ENCODE peak calls at places on chromosomes 16 and 17, in nine cellular contexts. X is aorta, K is AG04450, W is DND-41, G is SK-N-SH, S is left ventricle myocardium inferior, P is Caco-2, L is left lung, M is endodermal cell. R is an unnamed sample.
A peak's percentile ranks its signal among the peaks of the same experiment; 100 is the strongest.

GRCh38 chr16:11155284-11155806 is 100.7 kb downstream of the SOCS1 start:
- DNase-seq in X (no peak), K (peak; percentile 63), W (no peak), G (no peak), S (no peak), P (no peak), L (peak; percentile 27), M (no peak), R (no peak)

GRCh38 chr16:70789231-70789926 is 11.6 kb downstream of the VAC14 start:
- DNase-seq in X (no peak), K (no peak), W (no peak), G (peak; percentile 36), S (peak; percentile 53), P (no peak), L (no peak), M (peak; percentile 69), R (no peak)

GRCh38 chr17:50944054-50944901 is 78.1 kb upstream of the TOB1 start:
- DNase-seq in X (peak; percentile 81), K (no peak), W (peak; percentile 88), G (peak; percentile 92), S (peak; percentile 86), P (peak; percentile 98), L (peak; percentile 92), M (peak; percentile 93), R (peak; percentile 66)

GRCh38 chr16:29775742-29776408 is 2.2 kb upstream of the ZG16 start:
- DNase-seq in X (no peak), K (no peak), W (no peak), G (no peak), S (no peak), P (no peak), L (no peak), M (no peak), R (no peak)

GRCh38 chr17:40839194-40839593 is 16.8 kb upstream of the KRT10 start:
- DNase-seq in X (no peak), K (no peak), W (no peak), G (no peak), S (no peak), P (no peak), L (no peak), M (no peak), R (no peak)

GRCh38 chr17:35242158-35242804 is 591 bp upstream of the SLFN5 start:
- DNase-seq in X (peak; percentile 73), K (no peak), W (peak; percentile 81), G (peak; percentile 41), S (peak; percentile 35), P (peak; percentile 82), L (peak; percentile 87), M (peak; percentile 97), R (peak; percentile 68)

GRCh38 chr17:55609737-55610201 is 98.5 kb upstream of the SMIM36 start:
- DNase-seq in X (peak; percentile 48), K (no peak), W (no peak), G (no peak), S (no peak), P (no peak), L (no peak), M (no peak), R (no peak)

GRCh38 chr16:51139568-51139967 is 11.5 kb downstream of the SALL1 start:
- DNase-seq in X (no peak), K (no peak), W (no peak), G (no peak), S (no peak), P (no peak), L (no peak), M (no peak), R (no peak)

GRCh38 chr17:41645371-41646063 is 21.1 kb upstream of the KRT17 start:
- DNase-seq in X (no peak), K (no peak), W (no peak), G (no peak), S (no peak), P (no peak), L (no peak), M (peak; percentile 64), R (no peak)

GRCh38 chr16:65988019-65988418 is 378.5 kb upstream of the CDH5 start:
- DNase-seq in X (peak; percentile 50), K (no peak), W (no peak), G (no peak), S (no peak), P (no peak), L (no peak), M (no peak), R (no peak)

GRCh38 chr17:83200231-83200699 is 120.9 kb downstream of the METRNL start:
- DNase-seq in X (peak; percentile 92), K (no peak), W (no peak), G (no peak), S (peak; percentile 76), P (peak; percentile 19), L (peak; percentile 91), M (no peak), R (peak; percentile 7)

GRCh38 chr17:83200746-83201145 is 121.3 kb downstream of the METRNL start:
- DNase-seq in X (peak; percentile 51), K (no peak), W (no peak), G (no peak), S (peak; percentile 14), P (peak; percentile 19), L (peak; percentile 64), M (no peak), R (no peak)

GRCh38 chr17:83199500-83200201 is 120.2 kb downstream of the METRNL start:
- DNase-seq in X (peak; percentile 79), K (no peak), W (no peak), G (no peak), S (peak; percentile 57), P (peak; percentile 25), L (peak; percentile 95), M (no peak), R (no peak)

GRCh38 chr17:83196973-83197880 is 117.8 kb downstream of the METRNL start:
- DNase-seq in X (peak; percentile 53), K (no peak), W (no peak), G (no peak), S (peak; percentile 11), P (peak; percentile 31), L (peak; percentile 43), M (no peak), R (no peak)

DNA sequence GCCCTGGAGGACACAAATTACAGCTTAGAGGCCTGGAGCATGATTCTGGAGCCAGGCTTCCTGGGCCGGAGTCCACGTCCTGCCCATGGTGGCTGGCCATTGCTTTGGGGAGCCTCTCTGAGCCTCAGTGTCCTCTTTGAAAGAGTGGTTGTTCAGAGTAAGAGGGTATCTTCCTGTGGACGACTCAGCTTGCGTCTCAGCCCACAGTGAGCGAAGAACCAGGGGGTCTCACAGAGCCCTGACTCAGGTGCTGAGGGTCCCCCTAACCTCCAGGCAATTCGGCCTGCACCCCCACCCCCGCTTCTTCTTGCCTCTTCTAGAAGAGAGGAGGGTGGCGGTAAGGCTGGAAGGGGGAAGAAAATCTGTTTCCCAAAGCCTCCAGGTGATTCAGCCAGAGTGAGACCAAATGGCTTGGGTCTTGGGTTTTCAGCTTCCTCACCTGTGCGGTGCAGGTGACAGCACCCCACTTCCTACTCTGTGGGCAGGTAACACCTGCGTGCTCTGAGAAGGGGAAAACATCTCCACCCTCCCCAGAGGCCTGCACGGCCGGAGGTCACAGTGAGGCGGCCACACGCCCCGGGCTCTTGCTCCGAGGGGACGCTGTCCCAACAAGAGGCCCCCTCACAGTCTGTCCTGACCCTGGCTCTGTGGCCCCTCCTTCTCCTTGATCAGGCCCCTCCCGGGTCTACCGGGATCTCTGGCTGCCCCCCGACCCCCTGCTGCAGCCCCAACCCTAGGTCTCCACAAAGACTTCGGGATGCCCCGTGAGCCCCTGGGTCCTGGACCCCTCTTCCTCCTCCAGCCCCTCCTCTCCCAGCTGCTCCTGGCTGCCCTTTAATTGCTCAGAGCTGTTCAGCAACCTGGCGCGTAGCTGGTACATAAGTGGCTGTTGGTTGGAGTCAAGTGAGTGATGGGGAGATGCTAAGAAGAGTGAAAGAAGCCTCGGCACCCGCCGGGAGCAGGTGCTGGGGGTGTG is 119.2 kb downstream of the METRNL start:
- DNase-seq in X (peak; percentile 53), K (no peak), W (no peak), G (no peak), S (peak; percentile 13), P (peak; percentile 19), L (peak; percentile 76), M (no peak), R (peak; percentile 1)
- H3K9me3 ChIP-seq in X (no peaks in the 10 kb centered on the region), K (peaks cover 20% of the 10 kb centered on the region), W (no peaks in the 10 kb centered on the region), G (no peaks in the 10 kb centered on the region), S (no peaks in the 10 kb centered on the region), P (peaks cover 11% of the 10 kb centered on the region), L (no peaks in the 10 kb centered on the region), M (no peaks in the 10 kb centered on the region), R (no peaks in the 10 kb centered on the region)

DNA sequence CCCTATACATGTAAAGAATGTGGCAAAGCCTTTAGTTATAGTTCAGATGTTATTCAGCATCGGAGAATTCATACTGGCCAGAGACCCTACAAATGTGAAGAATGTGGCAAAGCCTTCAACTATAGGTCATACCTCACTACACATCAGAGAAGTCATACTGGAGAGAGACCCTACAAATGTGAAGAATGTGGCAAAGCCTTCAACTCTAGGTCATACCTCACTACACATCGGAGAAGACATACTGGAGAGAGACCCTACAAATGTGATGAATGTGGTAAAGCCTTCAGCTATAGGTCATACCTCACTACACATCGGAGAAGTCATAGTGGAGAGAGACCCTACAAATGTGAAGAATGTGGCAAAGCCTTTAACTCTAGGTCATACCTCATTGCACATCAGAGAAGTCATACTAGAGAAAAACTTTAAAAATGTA is 42.5 kb downstream of the ZNF267 start:
- DNase-seq in X (no peak), K (no peak), W (no peak), G (no peak), S (no peak), P (no peak), L (no peak), M (no peak), R (no peak)
- H3K9me3 ChIP-seq in X (peaks cover 22% of the 10 kb centered on the region), K (peaks cover 25% of the 10 kb centered on the region), W (peaks cover 67% of the 10 kb centered on the region), G (peaks cover 61% of the 10 kb centered on the region), S (peaks cover 100% of the 10 kb centered on the region), P (peaks cover 52% of the 10 kb centered on the region), L (peaks cover 100% of the 10 kb centered on the region), M (peaks cover 96% of the 10 kb centered on the region), R (peaks cover 91% of the 10 kb centered on the region)

GRCh38 chr17:77173104-77173503 is 32.3 kb downstream of the SEC14L1 start:
- DNase-seq in X (no peak), K (no peak), W (no peak), G (no peak), S (no peak), P (no peak), L (no peak), M (no peak), R (no peak)
- H3K9me3 ChIP-seq in X (peaks cover 11% of the 10 kb centered on the region), K (peaks cover 32% of the 10 kb centered on the region), W (peaks cover 42% of the 10 kb centered on the region), G (peaks cover 23% of the 10 kb centered on the region), S (peaks cover 32% of the 10 kb centered on the region), P (peaks cover 29% of the 10 kb centered on the region), L (peaks cover 24% of the 10 kb centered on the region), M (peaks cover 83% of the 10 kb centered on the region), R (peaks cover 12% of the 10 kb centered on the region)

GRCh38 chr17:47739150-47739549 is 6.1 kb downstream of the TBX21 start:
- DNase-seq in X (no peak), K (no peak), W (no peak), G (no peak), S (no peak), P (peak; percentile 26), L (no peak), M (no peak), R (no peak)

GRCh38 chr17:47735536-47736011 is 2.5 kb downstream of the TBX21 start:
- DNase-seq in X (peak; percentile 16), K (no peak), W (no peak), G (peak; percentile 12), S (no peak), P (peak; percentile 32), L (no peak), M (no peak), R (no peak)

GRCh38 chr17:47735139-47735464 is 2.1 kb downstream of the TBX21 start:
- DNase-seq in X (no peak), K (no peak), W (no peak), G (no peak), S (no peak), P (no peak), L (no peak), M (no peak), R (no peak)

GRCh38 chr17:47738178-47738577 is 5.1 kb downstream of the TBX21 start:
- DNase-seq in X (no peak), K (no peak), W (peak; percentile 1), G (no peak), S (no peak), P (no peak), L (no peak), M (no peak), R (no peak)

GRCh38 chr17:47736501-47737211 is 3.6 kb downstream of the TBX21 start:
- DNase-seq in X (no peak), K (no peak), W (peak; percentile 2), G (no peak), S (no peak), P (peak; percentile 34), L (no peak), M (no peak), R (no peak)
- H3K9me3 ChIP-seq in X (no peaks in the 10 kb centered on the region), K (no peaks in the 10 kb centered on the region), W (no peaks in the 10 kb centered on the region), G (no peaks in the 10 kb centered on the region), S (no peaks in the 10 kb centered on the region), P (no peaks in the 10 kb centered on the region), L (no peaks in the 10 kb centered on the region), M (no peaks in the 10 kb centered on the region), R (no peaks in the 10 kb centered on the region)